ENCODE peak calls at places on chromosome X, in seven cellular contexts. Y, O, D, L, F, A and B are unnamed samples.

GRCh38 chrX:86133761-86134160 is 14.5 kb upstream of the DACH2 start:
- DNase-seq in Y (no peak), O (no peak), D (no peak), L (no peak), F (no peak), A (no peak), B (peak)

GRCh38 chrX:155055494-155055893 is 15.4 kb downstream of the CMC4 start:
- DNase-seq in Y (no peak), O (no peak), D (no peak), L (no peak), F (no peak), A (no peak), B (no peak)

GRCh38 chrX:152245231-152245630 is 106.9 kb upstream of the MAGEA10 start:
- DNase-seq in Y (no peak), O (no peak), D (no peak), L (no peak), F (no peak), A (no peak), B (no peak)

GRCh38 chrX:123728554-123728953 is 4.3 kb downstream of the THOC2 start:
- DNase-seq in Y (no peak), O (no peak), D (no peak), L (no peak), F (no peak), A (no peak), B (no peak)

GRCh38 chrX:148649145-148649645 is 148.8 kb downstream of the AFF2 start:
- DNase-seq in Y (no peak), O (no peak), D (no peak), L (no peak), F (no peak), A (no peak), B (no peak)

GRCh38 chrX:45803383-45803921 is 602.8 kb upstream of the DIPK2B start:
- DNase-seq in Y (no peak), O (no peak), D (no peak), L (no peak), F (no peak), A (no peak), B (peak)

GRCh38 chrX:38891641-38892413 is 90.6 kb downstream of the MID1IP1 start:
- DNase-seq in Y (no peak), O (no peak), D (no peak), L (no peak), F (no peak), A (peak), B (peak)

GRCh38 chrX:101462892-101463291 is 22.4 kb upstream of the ARMCX4 start:
- DNase-seq in Y (no peak), O (no peak), D (peak), L (no peak), F (no peak), A (no peak), B (peak)

GRCh38 chrX:20244936-20245335 is 21.8 kb downstream of the RPS6KA3 start:
- DNase-seq in Y (no peak), O (no peak), D (no peak), L (peak), F (no peak), A (no peak), B (no peak)

GRCh38 chrX:46601283-46601682 is 27.7 kb downstream of the CHST7 start:
- DNase-seq in Y (no peak), O (no peak), D (no peak), L (no peak), F (no peak), A (no peak), B (no peak)

GRCh38 chrX:41922125-41922521 is 1.2 kb downstream of the CASK start:
- DNase-seq in Y (no peak), O (no peak), D (peak), L (no peak), F (no peak), A (peak), B (peak)

GRCh38 chrX:38879631-38880220 is 78.5 kb downstream of the MID1IP1 start:
- DNase-seq in Y (no peak), O (peak), D (no peak), L (no peak), F (peak), A (peak), B (peak)

GRCh38 chrX:36859231-36859630 is 148.9 kb upstream of the FAM47C start:
- DNase-seq in Y (no peak), O (no peak), D (no peak), L (no peak), F (no peak), A (no peak), B (no peak)

GRCh38 chrX:54292755-54293154 is 65.1 kb downstream of the WNK3 start:
- DNase-seq in Y (no peak), O (no peak), D (no peak), L (no peak), F (no peak), A (no peak), B (no peak)

GRCh38 chrX:43655961-43656494 is at the start of gene MAOA:
- DNase-seq in Y (peak), O (peak), D (peak), L (peak), F (peak), A (no peak), B (no peak)

GRCh38 chrX:47831788-47832187 is 4.9 kb upstream of the ZNF81 start:
- DNase-seq in Y (no peak), O (peak), D (peak), L (no peak), F (peak), A (peak), B (peak)

GRCh38 chrX:133249659-133250058 is 31.5 kb upstream of the TFDP3 start:
- DNase-seq in Y (no peak), O (no peak), D (no peak), L (no peak), F (no peak), A (no peak), B (no peak)

GRCh38 chrX:95764972-95765451 is 919.6 kb upstream of the DIAPH2 start:
- DNase-seq in Y (no peak), O (no peak), D (no peak), L (no peak), F (no peak), A (no peak), B (peak)
- H3K4me3 ChIP-seq in Y (no peak), O (no peak), D (no peak), L (no peak), F (no peak), A (no peak), B (no peak)

GRCh38 chrX:11704725-11705495 is 39.2 kb upstream of the ARHGAP6 start:
- DNase-seq in Y (no peak), O (no peak), D (no peak), L (no peak), F (no peak), A (no peak), B (no peak)
- TF ChIP-seq CTCF in Y (no peak), O (no peak), D (no peak), L (no peak), F (no peak), A (no peak), B (no peak)

GRCh38 chrX:131066237-131066636 is 8.1 kb downstream of the ARHGAP36 start:
- DNase-seq in Y (no peak), O (no peak), D (no peak), L (no peak), F (no peak), A (no peak), B (no peak)

GRCh38 chrX:131063613-131064012 is 5.5 kb downstream of the ARHGAP36 start:
- DNase-seq in Y (no peak), O (no peak), D (no peak), L (no peak), F (no peak), A (no peak), B (no peak)

GRCh38 chrX:131067216-131067615 is 9.1 kb downstream of the ARHGAP36 start:
- DNase-seq in Y (no peak), O (no peak), D (no peak), L (no peak), F (no peak), A (no peak), B (no peak)

GRCh38 chrX:131068945-131069719 is 11.0 kb downstream of the ARHGAP36 start:
- DNase-seq in Y (no peak), O (no peak), D (peak), L (no peak), F (no peak), A (no peak), B (peak)

DNA sequence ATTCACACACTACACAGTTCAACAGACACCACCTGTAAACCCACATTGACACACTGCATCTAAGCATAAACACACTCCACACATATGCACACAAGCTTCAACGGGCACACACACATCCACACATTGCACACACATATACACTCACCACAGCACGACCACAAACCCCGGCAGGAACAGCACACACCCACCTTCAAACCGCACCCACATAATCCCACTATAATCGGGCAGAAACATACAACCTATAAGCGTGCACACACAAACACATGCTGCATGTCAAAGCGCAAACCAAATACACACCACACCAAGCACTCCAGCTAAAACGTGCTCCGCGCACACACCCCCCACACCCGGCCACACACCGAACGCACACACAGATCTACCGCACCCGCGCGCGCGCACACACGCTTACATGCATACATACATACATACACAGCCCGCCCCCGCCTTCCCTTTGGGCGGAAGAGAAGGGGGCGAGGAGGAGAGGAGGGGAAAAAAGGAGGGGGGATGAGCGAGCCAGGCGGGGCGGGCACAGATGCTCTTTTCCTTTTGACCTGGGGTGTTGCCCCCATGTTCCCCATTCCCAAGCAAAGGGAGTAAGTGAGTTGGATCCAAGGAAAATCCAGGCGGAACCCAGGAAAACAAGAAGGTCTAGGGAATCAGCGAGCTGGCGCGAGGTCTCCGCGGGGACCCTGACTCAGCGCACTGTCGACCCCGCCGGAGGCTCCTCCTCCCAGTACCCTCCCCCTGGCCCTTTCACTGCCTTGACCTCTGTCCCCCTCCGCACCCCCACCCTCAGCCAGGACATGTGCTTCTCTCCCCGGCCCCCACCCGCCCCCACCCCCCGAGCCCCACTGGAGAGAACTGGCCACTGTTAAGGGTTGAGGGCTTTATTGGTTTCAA is 9.9 kb downstream of the ARHGAP36 start:
- DNase-seq in Y (no peak), O (no peak), D (peak), L (no peak), F (no peak), A (no peak), B (no peak)
- H3K4me3 ChIP-seq in Y (no peak), O (no peak), D (peak), L (no peak), F (no peak), A (no peak), B (no peak)

GRCh38 chrX:723781-724180 is 93.2 kb downstream of the SHOX start:
- DNase-seq in Y (no peak), O (no peak), D (no peak), L (no peak), F (no peak), A (no peak), B (no peak)

GRCh38 chrX:729583-730409 is 99.2 kb downstream of the SHOX start:
- DNase-seq in Y (no peak), O (no peak), D (no peak), L (no peak), F (no peak), A (no peak), B (no peak)

GRCh38 chrX:724256-724655 is 93.7 kb downstream of the SHOX start:
- DNase-seq in Y (no peak), O (no peak), D (no peak), L (no peak), F (no peak), A (no peak), B (no peak)

GRCh38 chrX:727738-728621 is 97.4 kb downstream of the SHOX start:
- DNase-seq in Y (no peak), O (no peak), D (no peak), L (no peak), F (no peak), A (no peak), B (no peak)
- TF ChIP-seq CTCF in Y (no peak), O (no peak), D (no peak), L (no peak), F (no peak), A (peak), B (no peak)

GRCh38 chrX:138859421-138859820 is 147.9 kb upstream of the FGF13 start:
- DNase-seq in Y (no peak), O (no peak), D (no peak), L (no peak), F (no peak), A (no peak), B (no peak)
- H3K4me3 ChIP-seq in Y (no peak), O (no peak), D (no peak), L (no peak), F (no peak), A (no peak), B (no peak)

DNA sequence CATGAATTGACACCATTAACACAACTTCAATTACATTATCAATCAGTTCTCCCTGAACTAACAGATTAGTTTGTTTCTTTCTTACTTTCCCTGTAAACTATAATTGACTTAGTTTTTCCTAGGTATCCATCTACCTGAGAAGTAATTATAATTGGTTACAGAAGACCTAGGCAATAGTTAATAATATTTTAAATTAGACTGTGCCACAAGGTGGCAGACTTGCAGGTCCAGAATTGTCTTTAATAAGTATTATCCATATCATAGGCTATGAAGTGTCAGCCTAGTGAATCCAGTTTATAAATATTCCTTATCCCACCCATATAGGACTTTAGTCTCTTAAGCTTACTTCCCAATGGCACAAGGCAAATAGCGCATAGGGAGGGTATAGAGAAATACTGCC is 48.9 kb upstream of the FAM47B start:
- DNase-seq in Y (no peak), O (no peak), D (no peak), L (no peak), F (no peak), A (no peak), B (no peak)
- TF ChIP-seq CTCF in Y (no peak), O (peak), D (peak), L (no peak), F (peak), A (no peak), B (no peak)

GRCh38 chrX:119482041-119482440 is 13.8 kb downstream of the SLC25A5 start:
- DNase-seq in Y (no peak), O (no peak), D (no peak), L (no peak), F (no peak), A (no peak), B (peak)
- H3K4me3 ChIP-seq in Y (peak), O (peak), D (peak), L (peak), F (peak), A (no peak), B (peak)

GRCh38 chrX:25853002-25853479 is 285.1 kb upstream of the MAGEB18 start:
- DNase-seq in Y (no peak), O (no peak), D (no peak), L (no peak), F (no peak), A (no peak), B (no peak)

GRCh38 chrX:25860322-25860721 is 277.8 kb upstream of the MAGEB18 start:
- DNase-seq in Y (peak), O (peak), D (no peak), L (no peak), F (no peak), A (no peak), B (no peak)

GRCh38 chrX:25858273-25858880 is 279.8 kb upstream of the MAGEB18 start:
- DNase-seq in Y (no peak), O (no peak), D (no peak), L (no peak), F (no peak), A (no peak), B (no peak)
- TF ChIP-seq CTCF in Y (no peak), O (no peak), D (no peak), L (no peak), F (no peak), A (no peak), B (no peak)

GRCh38 chrX:63581390-63581789 is 203.6 kb downstream of the ARHGEF9 start:
- DNase-seq in Y (no peak), O (no peak), D (no peak), L (no peak), F (no peak), A (no peak), B (no peak)
- H3K4me3 ChIP-seq in Y (no peak), O (no peak), D (no peak), L (no peak), F (no peak), A (no peak), B (no peak)

DNA sequence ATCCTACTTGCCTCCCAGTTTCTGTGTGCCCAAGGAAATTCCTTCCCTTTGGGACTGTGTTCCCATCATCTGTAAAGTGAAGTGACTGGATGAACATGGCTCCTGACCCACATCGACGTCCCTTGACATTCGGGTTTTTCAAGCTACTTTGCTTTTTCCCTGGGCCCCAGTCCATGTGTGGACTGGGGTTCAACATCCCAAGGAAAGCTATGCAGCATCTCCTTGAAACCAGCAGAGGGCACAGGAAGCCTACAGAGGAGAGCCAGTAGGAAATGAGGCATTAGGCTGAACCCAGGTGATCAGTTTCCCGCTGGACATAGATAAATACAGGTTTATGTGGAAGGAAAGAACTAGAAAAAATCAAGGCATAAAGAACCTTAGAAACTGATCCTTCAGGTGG is 145.1 kb upstream of the ARHGEF9 start:
- DNase-seq in Y (no peak), O (no peak), D (no peak), L (no peak), F (no peak), A (peak), B (no peak)
- TF ChIP-seq CTCF in Y (no peak), O (no peak), D (peak), L (no peak), F (peak), A (peak), B (peak)